ENCODE peak calls at places on chromosomes 11 and 22, in four cellular contexts. I is upper lobe of right lung, K is aorta, P is SJCRH30. S is an unnamed sample.

GRCh38 chr11:93348931-93349330 is 18.4 kb downstream of the DEUP1 start:
- DNase-seq in I (no peak), K (no peak), P (no peak), S (no peak)

GRCh38 chr22:37752189-37753061 is 55.3 kb upstream of the GCAT start:
- DNase-seq in I (peak), K (peak), P (peak), S (peak)

GRCh38 chr22:19892249-19892879 is 37.7 kb upstream of the GNB1L start:
- DNase-seq in I (no peak), K (no peak), P (peak), S (no peak)

GRCh38 chr11:130062030-130062429 is 7.7 kb upstream of the APLP2 start:
- DNase-seq in I (no peak), K (no peak), P (no peak), S (no peak)

GRCh38 chr11:125253795-125254525 is 89.4 kb downstream of the PKNOX2 start:
- DNase-seq in I (peak), K (peak), P (no peak), S (no peak)

GRCh38 chr22:28819253-28820096 is 19.1 kb upstream of the XBP1 start:
- DNase-seq in I (no peak), K (no peak), P (no peak), S (no peak)

GRCh38 chr11:126327280-126328000 is 23.6 kb downstream of the DCPS start:
- DNase-seq in I (no peak), K (peak), P (no peak), S (no peak)

GRCh38 chr11:47914743-47915142 is 65.6 kb upstream of the PTPRJ start:
- DNase-seq in I (no peak), K (no peak), P (no peak), S (no peak)

GRCh38 chr22:46849951-46850350 is 87.5 kb downstream of the TBC1D22A start:
- DNase-seq in I (no peak), K (no peak), P (no peak), S (no peak)

GRCh38 chr11:107665016-107665415 is 46.8 kb downstream of the SLN start:
- DNase-seq in I (no peak), K (no peak), P (peak), S (peak)

GRCh38 chr22:48644108-48644507 is 1183.6 kb downstream of the BRD1 start:
- DNase-seq in I (no peak), K (no peak), P (no peak), S (no peak)

GRCh38 chr11:20501971-20502370 is 97.4 kb upstream of the SLC6A5 start:
- DNase-seq in I (no peak), K (no peak), P (no peak), S (no peak)

GRCh38 chr22:37632174-37633081 is 7.0 kb upstream of the SH3BP1 start:
- DNase-seq in I (no peak), K (no peak), P (no peak), S (no peak)

GRCh38 chr11:126319374-126319740 is 15.5 kb downstream of the DCPS start:
- DNase-seq in I (no peak), K (no peak), P (peak), S (no peak)

GRCh38 chr11:65861533-65862183 is 1.4 kb downstream of the MUS81 start:
- DNase-seq in I (no peak), K (peak), P (no peak), S (no peak)

DNA sequence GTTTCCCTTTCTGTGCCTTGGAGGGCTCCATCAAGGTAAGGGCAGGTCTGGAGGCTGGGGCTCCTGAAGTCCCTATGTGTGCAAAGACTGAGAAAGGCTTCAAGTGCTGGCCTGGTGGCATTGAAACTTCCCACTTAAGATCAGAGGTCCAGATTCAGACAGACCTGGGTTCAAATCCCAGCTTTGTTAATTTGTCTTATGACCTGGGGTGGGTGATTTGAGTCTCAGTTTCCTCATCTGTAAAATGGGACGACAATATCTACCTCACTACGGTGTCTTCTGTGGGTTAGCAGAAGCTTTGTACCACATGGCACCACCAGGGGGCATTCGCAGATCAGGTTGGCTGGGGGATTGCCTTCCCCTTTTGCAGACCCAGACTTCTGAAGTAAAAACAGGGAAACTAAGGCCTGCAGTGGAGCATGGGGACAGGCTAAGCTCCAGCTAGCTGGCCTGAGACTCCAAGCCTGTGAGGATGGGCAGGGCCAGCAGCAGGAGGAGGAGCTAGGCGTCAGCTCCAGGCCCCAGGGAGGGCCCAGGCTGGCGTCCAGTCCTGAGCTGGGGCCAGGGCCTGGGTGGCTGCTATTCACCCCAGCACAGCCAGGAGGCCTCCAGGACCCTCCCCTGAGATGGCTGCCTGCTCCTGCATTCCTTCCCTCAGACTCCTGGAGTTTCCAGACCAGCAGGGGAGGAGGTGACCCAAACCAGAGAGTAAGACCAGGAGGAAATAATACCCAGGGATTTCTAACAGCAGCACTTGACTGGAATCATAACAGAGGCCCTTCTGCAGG is 1.5 kb downstream of the CASTOR1 start:
- DNase-seq in I (peak), K (peak), P (peak), S (no peak)
- H3K27ac ChIP-seq in I (peak), K (no peak), P (no peak), S (peak)

DNA sequence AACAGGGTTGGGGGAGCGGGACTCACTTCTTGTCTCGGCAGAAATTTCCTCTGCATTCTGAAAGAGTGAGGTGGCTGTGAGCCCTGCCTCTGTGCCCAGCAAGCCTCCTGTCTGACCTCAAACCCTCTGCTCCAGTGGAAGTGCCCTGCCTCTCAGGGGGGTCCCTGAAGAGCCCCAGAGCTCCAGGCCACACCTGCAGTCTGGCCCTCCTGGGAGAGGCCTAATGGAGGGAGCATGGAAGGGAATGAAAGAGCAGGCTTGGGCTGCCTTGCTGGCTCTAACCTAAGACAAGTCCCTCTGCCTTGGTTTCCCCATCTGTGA is 14.9 kb downstream of the ARHGEF17 start:
- DNase-seq in I (no peak), K (no peak), P (no peak), S (no peak)
- H3K4me3 ChIP-seq in I (no peak), K (no peak), P (no peak), S (peak)

GRCh38 chr11:96303067-96303466 is 39.9 kb downstream of the MAML2 start:
- DNase-seq in I (no peak), K (no peak), P (no peak), S (no peak)
- H3K27ac ChIP-seq in I (peak), K (no peak), P (no peak), S (peak)

DNA sequence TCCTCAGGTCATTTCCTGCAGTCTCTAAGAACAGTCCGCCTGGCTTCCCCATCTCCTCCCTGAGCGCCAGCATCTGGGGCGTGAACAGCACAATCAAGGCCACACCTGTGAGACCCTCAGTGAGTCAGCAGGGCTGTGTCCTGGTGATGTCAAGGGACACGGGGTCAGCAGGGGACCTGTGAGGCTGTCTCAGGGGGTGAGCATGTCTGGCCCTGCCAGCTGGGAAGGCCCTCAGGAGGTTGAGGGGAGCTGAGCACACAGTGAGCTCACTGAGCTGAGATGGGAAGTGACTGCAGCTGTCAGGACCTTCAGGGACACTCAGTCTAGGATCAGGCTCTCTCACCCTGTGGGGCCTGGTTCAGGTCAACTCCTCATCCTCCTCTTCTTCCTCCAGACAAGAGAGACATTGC is 46.6 kb upstream of the VPREB1 start:
- DNase-seq in I (no peak), K (no peak), P (no peak), S (peak)
- H3K4me3 ChIP-seq in I (no peak), K (no peak), P (no peak), S (no peak)

GRCh38 chr11:83057721-83058120 is 14.0 kb downstream of the RAB30 start:
- DNase-seq in I (no peak), K (no peak), P (no peak), S (no peak)
- H3K27ac ChIP-seq in I (no peak), K (no peak), P (no peak), S (no peak)

S was measured in esophagus muscularis mucosa.